ENCODE peak calls at places on chromosomes 13 and 19, in four cellular contexts. Y is fibroblast of lung, C is stomach, U is left lung. H is an unnamed sample.

GRCh38 chr19:16015805-16016173 is 60.5 kb upstream of the TPM4 start:
- DNase-seq in Y (no peak), C (no peak), U (no peak), H (no peak)

GRCh38 chr19:37981785-37982475 is 74.9 kb downstream of the SIPA1L3 start:
- DNase-seq in Y (peak; percentile 96), C (peak; percentile 51), U (no peak), H (no peak)

GRCh38 chr13:105991131-105991530 is 544.3 kb downstream of the EFNB2 start:
- DNase-seq in Y (no peak), C (no peak), U (no peak), H (no peak)

GRCh38 chr19:13015361-13016231 is 20.3 kb downstream of the NFIX start:
- DNase-seq in Y (peak; percentile 83), C (no peak), U (no peak), H (no peak)

GRCh38 chr13:50701469-50701868 is 142.0 kb downstream of the DLEU7 start:
- DNase-seq in Y (no peak), C (no peak), U (no peak), H (no peak)

GRCh38 chr19:13834308-13834790 is 39.1 kb downstream of the ZSWIM4 start:
- DNase-seq in Y (peak; percentile 65), C (no peak), U (no peak), H (no peak)

GRCh38 chr13:98942485-98942884 is 35.4 kb downstream of the DOCK9 start:
- DNase-seq in Y (no peak), C (no peak), U (no peak), H (no peak)

GRCh38 chr13:74287672-74288169 is 153.5 kb upstream of the KLF12 start:
- DNase-seq in Y (peak; percentile 81), C (peak; percentile 90), U (peak; percentile 84), H (peak; percentile 85)

GRCh38 chr13:50389726-50390125 is 374.5 kb downstream of the KCNRG start:
- DNase-seq in Y (no peak), C (no peak), U (no peak), H (no peak)

DNA sequence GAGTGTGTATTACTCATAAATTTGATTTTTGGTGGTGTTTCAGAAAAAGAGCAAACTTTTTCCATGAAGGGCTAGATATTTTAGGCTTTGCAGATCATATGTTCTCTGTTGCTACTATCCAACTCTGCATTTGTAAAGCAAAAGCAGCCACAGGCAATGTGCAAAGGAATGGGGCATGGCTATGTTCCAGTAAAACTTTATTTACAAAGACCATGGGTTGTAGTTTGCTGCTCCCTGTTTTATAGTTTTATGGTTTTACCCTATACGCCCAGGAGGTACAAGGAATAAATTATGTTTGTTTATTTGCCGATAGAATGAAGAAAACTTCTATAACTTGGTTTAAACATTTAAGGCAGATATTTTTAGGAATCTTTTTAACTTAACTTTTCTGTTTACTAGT is 23.6 kb downstream of the IFT88 start:
- DNase-seq in Y (no peak), C (no peak), U (no peak), H (no peak)
- H3K4me1 ChIP-seq in Y (no peaks in the 10 kb centered on the region), C (no peaks in the 10 kb centered on the region), U (no peaks in the 10 kb centered on the region), H (no peaks in the 10 kb centered on the region)

GRCh38 chr13:111045170-111045569 is 69.9 kb upstream of the ARHGEF7 start:
- DNase-seq in Y (no peak), C (no peak), U (no peak), H (no peak)

GRCh38 chr13:111049791-111050538 is 65.1 kb upstream of the ARHGEF7 start:
- DNase-seq in Y (no peak), C (peak; percentile 35), U (no peak), H (no peak)

GRCh38 chr13:111046590-111047141 is 68.4 kb upstream of the ARHGEF7 start:
- DNase-seq in Y (peak; percentile 15), C (no peak), U (no peak), H (no peak)

GRCh38 chr13:111048387-111048786 is 66.7 kb upstream of the ARHGEF7 start:
- DNase-seq in Y (no peak), C (no peak), U (no peak), H (no peak)

GRCh38 chr13:111047326-111047725 is 67.8 kb upstream of the ARHGEF7 start:
- DNase-seq in Y (no peak), C (no peak), U (no peak), H (no peak)
- H3K4me3 ChIP-seq in Y (no peak overlapping the region), C (no peak overlapping the region), U (no peak overlapping the region), H (no peak overlapping the region)

DNA sequence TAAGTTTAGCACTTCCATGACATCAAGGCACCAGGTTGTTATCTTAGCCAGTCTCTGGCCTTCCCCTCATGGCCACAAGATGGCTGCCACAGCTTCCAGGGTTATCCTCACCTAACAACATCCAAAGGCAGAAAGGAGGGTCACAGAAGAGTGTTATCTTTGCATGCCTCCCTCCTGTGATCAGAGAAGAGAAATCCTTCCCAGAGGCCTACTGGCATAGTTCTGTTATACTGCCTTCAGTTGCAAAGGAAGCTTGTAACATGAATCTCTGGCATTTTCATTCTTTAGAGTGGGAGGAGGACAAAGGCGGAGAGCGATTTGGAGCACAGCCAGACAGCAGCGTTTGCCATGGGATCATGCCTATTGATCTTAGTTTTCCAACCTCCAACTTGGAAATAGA is 135.6 kb downstream of the DNAJC15 start:
- DNase-seq in Y (peak; percentile 80), C (no peak), U (no peak), H (no peak)
- TF ChIP-seq CTCF in Y (peak; percentile 29), C (no peak), U (no peak), H (no peak)

GRCh38 chr13:95181586-95181985 is 119.7 kb downstream of the ABCC4 start:
- DNase-seq in Y (no peak), C (no peak), U (no peak), H (no peak)

GRCh38 chr13:95180513-95181245 is 120.6 kb downstream of the ABCC4 start:
- DNase-seq in Y (no peak), C (no peak), U (no peak), H (no peak)

GRCh38 chr13:95184317-95184716 is 116.9 kb downstream of the ABCC4 start:
- DNase-seq in Y (no peak), C (no peak), U (no peak), H (no peak)

GRCh38 chr13:95185311-95185710 is 115.9 kb downstream of the ABCC4 start:
- DNase-seq in Y (no peak), C (no peak), U (no peak), H (no peak)

DNA sequence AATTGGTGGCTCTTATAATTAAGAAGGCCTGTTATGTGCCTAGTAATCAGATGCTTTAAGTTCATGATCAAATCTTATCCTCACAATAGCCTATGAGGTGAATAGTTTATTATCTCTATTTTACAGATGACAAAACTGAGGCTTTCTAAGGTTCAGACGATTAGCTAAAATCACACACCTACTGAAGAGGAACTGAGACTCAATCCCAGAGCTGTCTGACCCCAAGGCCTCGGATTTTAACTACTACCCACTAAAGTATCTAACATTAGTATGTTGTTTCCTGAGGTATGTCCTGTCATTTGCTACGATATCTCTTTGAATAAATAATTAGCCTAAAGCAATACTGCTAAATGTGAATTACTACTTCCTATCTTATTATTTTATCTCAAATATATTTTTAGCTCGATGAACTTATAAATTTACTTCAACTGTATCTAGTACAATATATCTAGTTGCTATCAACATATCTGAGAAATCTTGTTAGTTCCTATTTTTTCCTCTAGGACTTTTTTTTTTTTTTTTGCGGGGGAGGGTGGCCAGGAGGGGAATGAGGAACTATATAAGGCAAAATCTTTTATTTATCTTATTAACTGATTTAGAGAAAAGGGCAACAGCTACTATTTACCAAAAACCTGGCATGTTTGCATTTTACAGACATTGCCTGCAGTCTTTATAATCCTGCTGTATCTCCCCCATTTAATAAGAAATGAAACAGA is 118.5 kb downstream of the ABCC4 start:
- DNase-seq in Y (no peak), C (no peak), U (no peak), H (no peak)
- H3K4me1 ChIP-seq in Y (no peaks in the 10 kb centered on the region), C (no peaks in the 10 kb centered on the region), U (peaks cover 6% of the 10 kb centered on the region), H (peaks cover 25% of the 10 kb centered on the region)

GRCh38 chr19:48874309-48875135 is 2.3 kb downstream of the PPP1R15A start:
- DNase-seq in Y (peak; percentile 76), C (peak; percentile 61), U (peak; percentile 58), H (no peak)
- H3K4me3 ChIP-seq in Y (peak overlapping the region; percentile 78), C (peak overlapping the region; percentile 100), U (peak overlapping the region; percentile 66), H (peak overlapping the region; percentile 79)

DNA sequence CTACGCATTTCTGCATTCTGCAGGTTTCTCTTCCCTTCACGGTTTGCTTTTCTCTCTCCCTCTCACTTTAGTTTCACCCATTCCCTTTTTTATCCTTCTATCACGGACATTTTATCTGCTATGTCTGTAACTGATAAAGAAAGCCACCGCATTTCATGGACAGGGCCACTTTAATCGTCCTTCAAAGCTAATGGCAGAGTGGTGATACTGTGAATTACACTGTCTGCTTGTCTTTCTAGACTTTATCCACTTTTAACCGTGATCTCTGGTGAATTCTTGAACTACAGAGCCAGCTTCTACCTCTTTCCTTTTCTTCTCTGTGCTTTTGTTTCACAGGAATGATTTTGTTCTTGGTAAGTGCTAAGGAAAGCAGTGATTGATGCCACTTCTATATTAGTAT is 760.4 kb downstream of the PCDH9 start:
- DNase-seq in Y (no peak), C (no peak), U (no peak), H (no peak)
- TF ChIP-seq CTCF in Y (no peak), C (no peak), U (no peak), H (no peak)